ENCODE peak calls at places on chromosomes 16 and 17, in nine cellular contexts. M is pancreas; C is NCI-H345; F is transverse colon; T is small intestine; Z is right cardiac atrium; G is activated T-helper 2 cell treated with anti-CD3 and anti-CD28 coated beads, Interferon-gamma antibody, Interleukin-2, Interleukin-4, amounts not matched to agents 10 μg/mL and 5 μg/mL and 100 μg/mL, durations not matched to agents 14 hours and 24 hours and 36 hours; Y is naive B cell; E is SK-N-SH. L is an unnamed sample.

GRCh38 chr17:83182620-83183063 is 103.2 kb downstream of the METRNL start:
- DNase-seq in M (no peak), C (no peak), F (no peak), T (no peak), Z (peak; percentile 57), G (peak; percentile 4), Y (no peak), E (no peak), L (no peak)

GRCh38 chr17:37824534-37825485 is 80.0 kb upstream of the HNF1B start:
- DNase-seq in M (no peak), C (no peak), F (no peak), T (no peak), Z (no peak), G (no peak), Y (no peak), E (no peak), L (no peak)

GRCh38 chr17:80585880-80586279 is 41.2 kb downstream of the RPTOR start:
- DNase-seq in M (no peak), C (no peak), F (no peak), T (no peak), Z (no peak), G (no peak), Y (no peak), E (peak; percentile 72), L (no peak)

GRCh38 chr17:65751263-65751662 is 189.8 kb upstream of the AXIN2 start:
- DNase-seq in M (no peak), C (no peak), F (no peak), T (no peak), Z (no peak), G (no peak), Y (no peak), E (no peak), L (no peak)

GRCh38 chr17:73228748-73229236 is 32.9 kb downstream of the CPSF4L start:
- DNase-seq in M (peak; percentile 73), C (peak; percentile 29), F (peak; percentile 66), T (peak; percentile 83), Z (peak; percentile 78), G (no peak), Y (no peak), E (no peak), L (no peak)

GRCh38 chr16:48323783-48324775 is 61.1 kb downstream of the SIAH1 start:
- DNase-seq in M (no peak), C (no peak), F (no peak), T (no peak), Z (no peak), G (no peak), Y (no peak), E (no peak), L (no peak)

GRCh38 chr17:75812096-75813001 is 27.7 kb downstream of the UNK start:
- DNase-seq in M (no peak), C (no peak), F (no peak), T (no peak), Z (no peak), G (no peak), Y (no peak), E (peak; percentile 20), L (no peak)

GRCh38 chr16:24102120-24102740 is 153.9 kb upstream of the CACNG3 start:
- DNase-seq in M (no peak), C (peak; percentile 78), F (no peak), T (no peak), Z (no peak), G (no peak), Y (no peak), E (peak; percentile 82), L (no peak)

GRCh38 chr17:35299108-35299507 is 56.2 kb downstream of the SLFN5 start:
- DNase-seq in M (peak; percentile 63), C (no peak), F (no peak), T (peak; percentile 28), Z (no peak), G (no peak), Y (no peak), E (no peak), L (no peak)

GRCh38 chr17:77778636-77779524 is 179.6 kb upstream of the TNRC6C start:
- DNase-seq in M (peak; percentile 16), C (no peak), F (peak; percentile 44), T (no peak), Z (peak; percentile 73), G (no peak), Y (no peak), E (peak; percentile 96), L (no peak)

GRCh38 chr17:1035546-1036170 is 38.7 kb downstream of the TIMM22 start:
- DNase-seq in M (no peak), C (no peak), F (no peak), T (no peak), Z (no peak), G (no peak), Y (no peak), E (peak; percentile 52), L (no peak)

GRCh38 chr17:60102632-60103047 is 23.9 kb upstream of the HEATR6 start:
- DNase-seq in M (no peak), C (no peak), F (peak; percentile 37), T (peak; percentile 38), Z (no peak), G (no peak), Y (peak; percentile 69), E (no peak), L (no peak)

GRCh38 chr16:82864332-82865040 is 237.7 kb downstream of the CDH13 start:
- DNase-seq in M (no peak), C (no peak), F (no peak), T (peak; percentile 97), Z (no peak), G (no peak), Y (no peak), E (no peak), L (no peak)

GRCh38 chr17:9670596-9670995 is 25.3 kb downstream of the USP43 start:
- DNase-seq in M (no peak), C (no peak), F (no peak), T (no peak), Z (no peak), G (no peak), Y (no peak), E (no peak), L (no peak)

GRCh38 chr17:58019521-58019920 is 12.5 kb upstream of the SRSF1 start:
- DNase-seq in M (no peak), C (no peak), F (no peak), T (no peak), Z (no peak), G (no peak), Y (no peak), E (no peak), L (no peak)

GRCh38 chr16:84687715-84688114 is 12.1 kb upstream of the USP10 start:
- DNase-seq in M (no peak), C (no peak), F (no peak), T (no peak), Z (no peak), G (no peak), Y (peak; percentile 46), E (no peak), L (no peak)

GRCh38 chr16:49890876-49891275 is 35.0 kb upstream of the ZNF423 start:
- DNase-seq in M (peak; percentile 37), C (no peak), F (peak; percentile 72), T (peak; percentile 63), Z (no peak), G (no peak), Y (no peak), E (no peak), L (no peak)